ENCODE peak calls at places on chromosome 9, in six cellular contexts. H is anterior cingulate cortex; C is ovary; P is pulmonary artery endothelial cell; I is activated CD4-positive, alpha-beta T cell treated with anti-CD3 and anti-CD28 coated beads, Interleukin-2, amount 10 ng/mL, durations not matched to agents 7 days and 5 days; Z is NCI-H1092 treated with DMSO at 0.1 percent for 48 hours. F is an unnamed sample.

GRCh38 chr9:123414921-123415592 is 59.1 kb downstream of the CRB2 start:
- DNase-seq in H (no peak), C (no peak), P (no peak), I (no peak), Z (no peak), F (no peak)

GRCh38 chr9:128921881-128922763 is 1.3 kb downstream of the PHYHD1 start:
- DNase-seq in H (no peak), C (peak; percentile 77), P (no peak), I (no peak), Z (no peak), F (no peak)

GRCh38 chr9:92671323-92671722 is 1.4 kb upstream of the IPPK start:
- DNase-seq in H (no peak), C (peak; percentile 52), P (peak; percentile 51), I (no peak), Z (no peak), F (no peak)

GRCh38 chr9:72464819-72465218 is 56.6 kb upstream of the TMC1 start:
- DNase-seq in H (no peak), C (no peak), P (no peak), I (no peak), Z (no peak), F (no peak)

GRCh38 chr9:93808115-93809029 is 146.8 kb downstream of the BARX1 start:
- DNase-seq in H (no peak), C (no peak), P (no peak), I (no peak), Z (peak; percentile 53), F (no peak)

GRCh38 chr9:97857603-97858392 is 4.8 kb downstream of the FOXE1 start:
- DNase-seq in H (no peak), C (no peak), P (no peak), I (no peak), Z (no peak), F (no peak)

GRCh38 chr9:129568560-129569505 is 52.1 kb downstream of the C9orf50 start:
- DNase-seq in H (peak; percentile 33), C (peak; percentile 80), P (no peak), I (no peak), Z (peak; percentile 48), F (no peak)

GRCh38 chr9:109098221-109098959 is 21.4 kb downstream of the TMEM245 start:
- DNase-seq in H (no peak), C (peak; percentile 40), P (peak; percentile 75), I (no peak), Z (no peak), F (no peak)

F was measured in DMS153.